ENCODE peak calls at places on chromosomes 11 and 22, in seven cellular contexts. F is AG04450; O is natural killer cell treated with Interleukin-12 subunit alpha and Interleukin-12 subunit beta and Interleukin-15 and Interleukin-18, amount 100 ng/mL, for 72 hours; A is coronary artery; L is astrocyte; P is K562; C is GM23248. H is an unnamed sample.

GRCh38 chr11:88297320-88298263 is 39.9 kb downstream of the CTSC start:
- DNase-seq in F (no peak), O (no peak), A (no peak), L (peak; percentile 74), P (no peak), C (no peak), H (no peak)

GRCh38 chr11:27081056-27081455 is 40.4 kb downstream of the BBOX1 start:
- DNase-seq in F (no peak), O (no peak), A (no peak), L (peak; percentile 24), P (no peak), C (peak; percentile 17), H (no peak)

GRCh38 chr11:47589103-47589502 is 2.6 kb downstream of the FAM180B start:
- DNase-seq in F (no peak), O (peak; percentile 25), A (no peak), L (no peak), P (no peak), C (no peak), H (no peak)

GRCh38 chr22:43796567-43796966 is 15.5 kb downstream of the EFCAB6 start:
- DNase-seq in F (peak; percentile 13), O (no peak), A (no peak), L (peak; percentile 36), P (no peak), C (peak; percentile 62), H (no peak)

GRCh38 chr11:27610287-27610686 is 90.0 kb downstream of the BDNF start:
- DNase-seq in F (no peak), O (no peak), A (no peak), L (no peak), P (no peak), C (peak; percentile 30), H (no peak)

GRCh38 chr11:105915036-105915435 is 107.0 kb downstream of the MSANTD4 start:
- DNase-seq in F (no peak), O (no peak), A (no peak), L (no peak), P (no peak), C (no peak), H (no peak)

GRCh38 chr22:44915441-44915840 is 94.4 kb downstream of the PHF21B start:
- DNase-seq in F (no peak), O (no peak), A (peak; percentile 38), L (no peak), P (no peak), C (no peak), H (no peak)

GRCh38 chr22:46036558-46037408 is 59.8 kb upstream of the WNT7B start:
- DNase-seq in F (no peak), O (no peak), A (peak; percentile 79), L (no peak), P (no peak), C (peak; percentile 44), H (no peak)